ENCODE peak calls at places on chromosomes 2 and 18, in seven cellular contexts. O is heart left ventricle; F is left lung; Q is GM04504; J is NCI-H2081; B is NCI-H1092; D is activated CD4-positive, alpha-beta T cell treated with anti-CD3 and anti-CD28 coated beads, Interleukin-2, amount 50 U/mL, for 24 hours. G is an unnamed sample.

GRCh38 chr2:223674998-223675609 is 72.9 kb upstream of the SCG2 start:
- DNase-seq in D (no peak), J (no peak), B (no peak), O (no peak), F (no peak), Q (no peak), G (no peak)

GRCh38 chr2:70475266-70475665 is 78.4 kb downstream of the TGFA start:
- DNase-seq in F (no peak), O (no peak), J (no peak), D (no peak), Q (no peak), B (no peak), G (no peak)

GRCh38 chr2:156999657-157000056 is 257.8 kb upstream of the GALNT5 start:
- DNase-seq in O (no peak), Q (no peak), J (no peak), F (no peak), B (no peak), D (no peak), G (no peak)

GRCh38 chr2:64653174-64654062 is at the start of gene SERTAD2:
- DNase-seq in Q (peak; percentile 60), B (peak; percentile 42), D (peak; percentile 52), F (peak; percentile 92), J (peak; percentile 82), O (peak; percentile 93), G (peak; percentile 60)

GRCh38 chr2:120749506-120750431 is 14.1 kb downstream of the GLI2 start:
- DNase-seq in F (no peak), D (no peak), J (no peak), O (peak; percentile 48), Q (no peak), B (no peak), G (no peak)

GRCh38 chr2:68716539-68716938 is 18.1 kb upstream of the ARHGAP25 start:
- DNase-seq in Q (no peak), O (no peak), F (no peak), J (no peak), B (no peak), D (no peak), G (no peak)

GRCh38 chr2:231646471-231646870 is 53.8 kb downstream of the TEX44 start:
- DNase-seq in D (no peak), O (no peak), Q (no peak), B (no peak), F (no peak), J (no peak), G (no peak)

GRCh38 chr18:3649559-3650426 is 199.8 kb downstream of the TGIF1 start:
- DNase-seq in Q (no peak), D (no peak), J (no peak), F (no peak), B (no peak), O (no peak), G (no peak)

GRCh38 chr18:48135436-48135966 is 205.0 kb upstream of the SMAD2 start:
- DNase-seq in J (no peak), O (no peak), D (no peak), Q (no peak), F (no peak), B (no peak), G (no peak)

GRCh38 chr2:200380833-200381542 is 74.5 kb downstream of the SPATS2L start:
- DNase-seq in F (no peak), Q (no peak), J (no peak), D (no peak), O (no peak), B (no peak), G (no peak)

GRCh38 chr2:165572155-165572554 is 102.7 kb downstream of the CSRNP3 start:
- DNase-seq in B (peak; percentile 51), O (no peak), Q (no peak), D (no peak), F (no peak), J (peak; percentile 78), G (no peak)